ENCODE peak calls at places on chromosomes 11 and 22, in seven cellular contexts. U, B, G, Q, Y, A and T are unnamed samples.

GRCh38 chr11:133228406-133229330 is 303.6 kb downstream of the OPCML start:
- DNase-seq in Q (no peak), Y (peak; percentile 76), B (no peak), U (no peak), A (no peak), G (peak; percentile 54), T (peak; percentile 92)

GRCh38 chr11:112784323-112785073 is 176.7 kb upstream of the NCAM1 start:
- DNase-seq in U (no peak), G (peak; percentile 42), Q (no peak), Y (no peak), B (peak; percentile 85), A (no peak), T (no peak)

GRCh38 chr11:72100462-72100861 is 2.6 kb downstream of the LAMTOR1 start:
- DNase-seq in G (no peak), U (no peak), Q (no peak), A (no peak), B (no peak), Y (no peak), T (no peak)

GRCh38 chr11:76161261-76161961 is 44.9 kb downstream of the WNT11 start:
- DNase-seq in Y (peak; percentile 54), U (no peak), Q (no peak), G (peak; percentile 34), A (no peak), B (peak; percentile 81), T (peak; percentile 58)

GRCh38 chr11:96578379-96578778 is 188.6 kb downstream of the JRKL start:
- DNase-seq in B (no peak), G (no peak), A (no peak), Y (no peak), U (no peak), Q (no peak), T (no peak)

GRCh38 chr11:130829801-130830562 is 86.3 kb downstream of the SNX19 start:
- DNase-seq in A (no peak), B (no peak), G (no peak), Q (no peak), Y (no peak), U (no peak), T (no peak)

GRCh38 chr11:44992181-44992582 is 41.5 kb upstream of the TP53I11 start:
- DNase-seq in G (no peak), Q (no peak), Y (no peak), B (peak; percentile 52), U (no peak), A (no peak), T (peak; percentile 59)

GRCh38 chr22:46262449-46263207 is 515 bp downstream of the PKDREJ start:
- DNase-seq in U (peak; percentile 58), Q (no peak), G (peak; percentile 50), A (no peak), Y (no peak), B (peak; percentile 94), T (no peak)

GRCh38 chr11:88174627-88175003 is 628 bp downstream of the RAB38 start:
- DNase-seq in Y (peak; percentile 1), G (peak; percentile 50), U (peak; percentile 96), A (peak; percentile 79), B (peak; percentile 93), Q (peak; percentile 57), T (peak; percentile 38)

GRCh38 chr22:29914165-29914564 is 31.2 kb downstream of the MTMR3 start:
- DNase-seq in Y (no peak), G (no peak), U (peak; percentile 86), B (no peak), Q (no peak), A (no peak), T (no peak)

GRCh38 chr11:76561245-76561644 is 109.3 kb downstream of the LRRC32 start:
- DNase-seq in A (no peak), B (no peak), U (no peak), G (no peak), Y (no peak), Q (no peak), T (no peak)